ENCODE peak calls at places on chromosomes 2 and 18, in nine cellular contexts. J is sigmoid colon, Y is NCI-H510A, H is nucleus accumbens, Z is brain microvascular endothelial cell, F is stromal cell of bone marrow, R is MCF 10A, V is HAP-1, M is RKO. T is an unnamed sample.
A peak's percentile ranks its signal among the peaks of the same experiment; 100 is the strongest.

GRCh38 chr2:190713476-190713875 is 64.6 kb downstream of the NAB1 start:
- DNase-seq in J (no peak), Y (no peak), H (no peak), Z (no peak), F (no peak), R (no peak), V (no peak), M (no peak), T (no peak)

GRCh38 chr2:127153691-127154158 is 46.8 kb upstream of the BIN1 start:
- DNase-seq in J (peak; percentile 70), Y (no peak), H (peak; percentile 55), Z (peak; percentile 88), F (peak; percentile 90), R (peak; percentile 73), V (no peak), M (peak; percentile 36), T (peak; percentile 83)

GRCh38 chr2:42886921-42887320 is 94.5 kb upstream of the HAAO start:
- DNase-seq in J (no peak), Y (no peak), H (no peak), Z (peak; percentile 55), F (no peak), R (peak; percentile 31), V (no peak), M (no peak), T (no peak)

GRCh38 chr2:190159453-190159852 is 96.9 kb upstream of the MSTN start:
- DNase-seq in J (no peak), Y (no peak), H (no peak), Z (no peak), F (peak; percentile 98), R (no peak), V (no peak), M (no peak), T (peak; percentile 44)

GRCh38 chr2:151262629-151263028 is 966 bp upstream of the RBM43 start:
- DNase-seq in J (no peak), Y (no peak), H (no peak), Z (no peak), F (no peak), R (no peak), V (no peak), M (no peak), T (no peak)

GRCh38 chr2:12087671-12088380 is 341.4 kb downstream of the LPIN1 start:
- DNase-seq in J (no peak), Y (no peak), H (no peak), Z (no peak), F (no peak), R (peak; percentile 90), V (no peak), M (no peak), T (no peak)

GRCh38 chr2:128750328-128751165 is 431.9 kb upstream of the HS6ST1 start:
- DNase-seq in J (no peak), Y (no peak), H (no peak), Z (no peak), F (no peak), R (no peak), V (no peak), M (no peak), T (no peak)

GRCh38 chr2:100619951-100620350 is 57.2 kb downstream of the PDCL3 start:
- DNase-seq in J (no peak), Y (no peak), H (no peak), Z (no peak), F (no peak), R (no peak), V (no peak), M (no peak), T (no peak)

GRCh38 chr2:51829477-51829876 is 797.5 kb upstream of the NRXN1 start:
- DNase-seq in J (no peak), Y (no peak), H (no peak), Z (no peak), F (no peak), R (no peak), V (no peak), M (no peak), T (no peak)

GRCh38 chr18:46264255-46264654 is 160.1 kb downstream of the HAUS1 start:
- DNase-seq in J (no peak), Y (no peak), H (no peak), Z (no peak), F (no peak), R (peak; percentile 30), V (no peak), M (no peak), T (no peak)

GRCh38 chr2:167355796-167356195 is 467.5 kb downstream of the XIRP2 start:
- DNase-seq in J (no peak), Y (no peak), H (no peak), Z (peak; percentile 20), F (peak; percentile 8), R (no peak), V (no peak), M (no peak), T (no peak)

GRCh38 chr2:55236992-55237543 is 4.6 kb downstream of the RPS27A start:
- DNase-seq in J (no peak), Y (no peak), H (no peak), Z (no peak), F (no peak), R (peak; percentile 4), V (no peak), M (no peak), T (no peak)

GRCh38 chr2:241070361-241070760 is 31.7 kb downstream of the MTERF4 start:
- DNase-seq in J (peak; percentile 52), Y (no peak), H (no peak), Z (no peak), F (no peak), R (no peak), V (no peak), M (no peak), T (no peak)

GRCh38 chr2:7886665-7887064 is 795.2 kb upstream of the ID2 start:
- DNase-seq in J (no peak), Y (no peak), H (no peak), Z (peak; percentile 14), F (no peak), R (no peak), V (no peak), M (no peak), T (peak; percentile 17)